ENCODE peak calls at places on chromosomes 13 and 19, in four cellular contexts. H is HCT116, J is K562, V is HepG2. I is an unnamed sample.

GRCh38 chr13:75850915-75851314 is 214.8 kb downstream of the LMO7 start:
- DNase-seq in V (no peak), H (no peak), J (peak), I (no peak)

GRCh38 chr13:97344250-97345175 is 89.5 kb upstream of the RAP2A start:
- DNase-seq in H (peak), V (peak), J (peak), I (no peak)

GRCh38 chr13:108227651-108228272 is 9.6 kb downstream of the ABHD13 start:
- DNase-seq in V (peak), J (peak), H (peak), I (no peak)

GRCh38 chr13:39347926-39348901 is 254.8 kb downstream of the LHFPL6 start:
- DNase-seq in V (no peak), J (no peak), H (no peak), I (no peak)

GRCh38 chr13:70959376-70959775 is 851.1 kb upstream of the KLHL1 start:
- DNase-seq in V (no peak), H (no peak), J (no peak), I (no peak)

GRCh38 chr13:66656050-66656449 is 574.1 kb downstream of the PCDH9 start:
- DNase-seq in H (no peak), J (no peak), V (no peak), I (no peak)

GRCh38 chr19:32675720-32676185 is at the start of gene RGS9BP:
- DNase-seq in H (no peak), J (peak), V (peak), I (no peak)

GRCh38 chr13:33109319-33109718 is 93.1 kb downstream of the KL start:
- DNase-seq in V (no peak), J (no peak), H (no peak), I (no peak)

GRCh38 chr13:20441066-20441465 is 84.6 kb downstream of the CRYL1 start:
- DNase-seq in J (no peak), V (no peak), H (no peak), I (no peak)

GRCh38 chr13:24557121-24557520 is 44.5 kb upstream of the PARP4 start:
- DNase-seq in H (no peak), V (no peak), J (no peak), I (no peak)

GRCh38 chr13:24629320-24629719 is 50.9 kb upstream of the ATP12A start:
- DNase-seq in V (no peak), H (no peak), J (no peak), I (no peak)

GRCh38 chr13:48873598-48873997 is 102.1 kb upstream of the FNDC3A start:
- DNase-seq in V (no peak), H (no peak), J (no peak), I (no peak)
- TF ChIP-seq CTCF in V (no peak), H (no peak), J (no peak), I (no peak)

GRCh38 chr13:26499209-26499601 is 58.3 kb upstream of the WASF3 start:
- DNase-seq in V (no peak), J (no peak), H (no peak), I (no peak)
- TF ChIP-seq TCF7L2 in V (no peak), J (no peak), H (no peak), I (no peak)

GRCh38 chr19:5666921-5667610 is 13.2 kb downstream of the MICOS13 start:
- DNase-seq in V (no peak), H (no peak), J (no peak), I (no peak)
- H3K27ac ChIP-seq in V (no peak), H (no peak), J (no peak), I (no peak)

GRCh38 chr13:73248154-73248553 is 189.3 kb downstream of the KLF5 start:
- DNase-seq in H (no peak), J (no peak), V (no peak), I (no peak)

GRCh38 chr13:73250061-73250460 is 191.3 kb downstream of the KLF5 start:
- DNase-seq in H (no peak), V (no peak), J (no peak), I (no peak)

GRCh38 chr13:73251866-73252265 is 193.1 kb downstream of the KLF5 start:
- DNase-seq in J (no peak), H (no peak), V (no peak), I (no peak)

GRCh38 chr13:73245271-73245670 is 186.5 kb downstream of the KLF5 start:
- DNase-seq in H (no peak), J (no peak), V (no peak), I (no peak)

DNA sequence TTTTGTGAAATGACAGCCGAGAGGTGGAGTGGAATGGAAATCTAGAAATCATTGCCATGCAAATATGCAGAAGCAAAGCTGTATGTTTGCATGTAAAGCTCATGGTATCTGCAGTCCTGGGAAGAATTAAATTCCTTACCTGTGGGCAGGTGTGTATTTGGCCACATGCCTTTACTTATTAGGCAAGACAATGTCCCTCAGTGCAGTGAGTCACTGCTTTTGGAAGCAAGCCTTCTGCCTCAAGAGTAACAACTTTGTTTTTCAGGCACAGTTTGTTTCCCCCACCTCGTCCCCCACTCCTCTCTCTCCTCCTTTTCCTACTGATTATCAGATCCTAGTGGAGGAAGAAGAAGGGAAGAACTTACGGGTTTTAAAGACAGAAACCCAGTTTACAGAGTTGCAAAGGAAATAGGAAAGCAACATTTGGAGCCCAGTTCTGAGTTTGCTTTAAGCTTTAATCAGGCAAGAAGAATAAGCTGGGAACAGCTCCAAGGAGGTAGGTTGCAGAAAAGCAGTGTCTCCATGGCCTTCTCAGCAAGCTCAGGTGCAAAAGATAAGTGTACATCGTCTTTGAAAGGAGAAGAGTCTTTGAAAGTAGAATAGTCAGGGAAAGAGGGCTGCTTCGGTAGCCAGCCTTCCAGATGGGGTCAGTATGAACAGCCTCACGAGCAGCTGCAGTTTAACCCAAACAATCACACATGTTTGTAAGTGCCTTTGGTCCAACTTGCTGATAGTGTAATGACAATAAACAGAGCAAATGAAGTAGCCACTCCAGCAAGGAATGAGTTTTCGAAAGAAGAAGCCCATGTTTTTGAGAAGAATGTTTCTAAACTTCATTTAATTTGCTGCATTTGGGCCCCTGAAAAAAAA is 190.1 kb downstream of the KLF5 start:
- DNase-seq in H (peak), V (no peak), J (no peak), I (no peak)
- TF ChIP-seq CTCF in H (no peak), V (no peak), J (no peak), I (no peak)

GRCh38 chr19:34136127-34136526 is 36.2 kb upstream of the LSM14A start:
- DNase-seq in H (no peak), V (no peak), J (no peak), I (no peak)

GRCh38 chr19:34134190-34135032 is 37.9 kb upstream of the LSM14A start:
- DNase-seq in H (peak), V (peak), J (peak), I (peak)

GRCh38 chr19:34135401-34135800 is 36.9 kb upstream of the LSM14A start:
- DNase-seq in H (no peak), J (peak), V (no peak), I (no peak)

GRCh38 chr19:34131100-34131499 is 41.2 kb upstream of the LSM14A start:
- DNase-seq in V (no peak), H (no peak), J (no peak), I (no peak)

DNA sequence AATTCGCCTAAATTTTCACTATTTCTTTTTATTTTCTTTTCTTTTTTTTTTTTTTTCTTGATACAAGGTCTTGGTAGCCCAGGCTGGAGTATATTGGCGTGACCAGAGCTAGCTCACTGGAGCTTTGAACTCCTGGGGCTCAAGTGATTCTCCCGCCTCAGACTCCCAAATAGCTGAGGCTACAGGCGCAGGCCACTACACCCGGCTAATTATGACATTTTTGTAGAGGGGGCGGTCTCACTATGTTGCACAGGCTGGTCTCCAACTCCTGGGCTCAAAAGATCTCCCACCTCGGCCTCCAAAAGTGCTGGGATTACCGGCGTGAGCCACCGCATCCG is 37.3 kb upstream of the LSM14A start:
- DNase-seq in J (no peak), V (no peak), H (no peak), I (no peak)
- TF ChIP-seq TCF7L2 in J (no peak), V (no peak), H (no peak), I (no peak)

DNA sequence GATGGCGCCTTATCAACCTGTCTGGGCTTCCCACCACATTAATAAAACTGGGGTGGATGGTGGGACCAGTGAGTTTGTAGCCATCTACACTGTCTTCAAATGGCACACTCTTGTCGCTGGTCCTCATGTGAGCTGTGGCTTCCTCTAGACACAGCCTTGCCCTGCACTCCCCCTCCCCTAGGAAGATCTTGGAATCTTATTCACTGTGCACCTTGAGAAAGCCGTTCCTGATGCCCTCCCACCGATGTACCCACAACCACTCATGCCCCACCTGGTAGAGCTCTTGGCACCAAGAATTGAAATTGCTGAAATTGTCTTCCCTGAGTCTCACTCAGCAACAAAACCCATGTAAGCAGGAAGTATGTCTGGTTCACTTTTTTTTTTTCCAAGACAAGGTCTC is 146.0 kb downstream of the PTPRS start:
- DNase-seq in H (no peak), V (no peak), J (no peak), I (no peak)
- H3K27ac ChIP-seq in H (no peak), V (no peak), J (no peak), I (no peak)

I was measured in Panc1.